ENCODE peak calls at places on chromosomes 11 and 22, in six cellular contexts. A is AG10803, P is mesothelial cell of epicardium, F is HCT116, N is colonic mucosa, Q is left ventricle myocardium inferior. M is an unnamed sample.

GRCh38 chr11:3037041-3037944 is 19.9 kb downstream of the CARS1 start:
- DNase-seq in P (peak; percentile 61), N (peak; percentile 85), F (peak; percentile 31), A (peak; percentile 68), Q (peak; percentile 80), M (peak; percentile 70)

GRCh38 chr22:28283025-28283654 is 364.1 kb upstream of the PITPNB start:
- DNase-seq in F (no peak), Q (no peak), P (no peak), A (peak; percentile 25), N (no peak), M (no peak)

GRCh38 chr11:72381584-72382090 is 52.7 kb downstream of the CLPB start:
- DNase-seq in N (no peak), A (no peak), Q (no peak), F (no peak), P (no peak), M (no peak)

GRCh38 chr11:119093951-119094815 is 7.5 kb downstream of the DPAGT1 start:
- DNase-seq in Q (no peak), A (peak; percentile 51), F (no peak), P (no peak), N (peak; percentile 45), M (peak; percentile 56)

GRCh38 chr11:119571311-119571710 is 148.3 kb upstream of the THY1 start:
- DNase-seq in P (no peak), N (no peak), F (no peak), Q (no peak), A (no peak), M (no peak)

GRCh38 chr11:123122852-123123251 is 60.9 kb upstream of the HSPA8 start:
- DNase-seq in A (no peak), F (no peak), N (no peak), Q (no peak), P (no peak), M (no peak)

GRCh38 chr11:89235121-89235520 is 57.4 kb downstream of the TYR start:
- DNase-seq in N (no peak), P (no peak), F (no peak), Q (no peak), A (no peak), M (no peak)

GRCh38 chr22:44182591-44183588 is 2.2 kb downstream of the PARVG start:
- DNase-seq in P (no peak), F (no peak), Q (peak; percentile 48), A (no peak), N (peak; percentile 45), M (peak; percentile 78)

GRCh38 chr11:32379714-32380113 is 55.6 kb downstream of the WT1 start:
- DNase-seq in Q (no peak), F (no peak), N (no peak), P (no peak), A (no peak), M (no peak)

GRCh38 chr11:32374261-32374711 is 61.1 kb downstream of the WT1 start:
- DNase-seq in Q (no peak), F (peak; percentile 19), A (peak; percentile 28), N (peak; percentile 64), P (no peak), M (peak; percentile 71)
- TF ChIP-seq CTCF in Q (peak; percentile 61), F (peak; percentile 84), A (peak; percentile 72), N (peak; percentile 28), P (no peak), M (peak; percentile 75)

DNA sequence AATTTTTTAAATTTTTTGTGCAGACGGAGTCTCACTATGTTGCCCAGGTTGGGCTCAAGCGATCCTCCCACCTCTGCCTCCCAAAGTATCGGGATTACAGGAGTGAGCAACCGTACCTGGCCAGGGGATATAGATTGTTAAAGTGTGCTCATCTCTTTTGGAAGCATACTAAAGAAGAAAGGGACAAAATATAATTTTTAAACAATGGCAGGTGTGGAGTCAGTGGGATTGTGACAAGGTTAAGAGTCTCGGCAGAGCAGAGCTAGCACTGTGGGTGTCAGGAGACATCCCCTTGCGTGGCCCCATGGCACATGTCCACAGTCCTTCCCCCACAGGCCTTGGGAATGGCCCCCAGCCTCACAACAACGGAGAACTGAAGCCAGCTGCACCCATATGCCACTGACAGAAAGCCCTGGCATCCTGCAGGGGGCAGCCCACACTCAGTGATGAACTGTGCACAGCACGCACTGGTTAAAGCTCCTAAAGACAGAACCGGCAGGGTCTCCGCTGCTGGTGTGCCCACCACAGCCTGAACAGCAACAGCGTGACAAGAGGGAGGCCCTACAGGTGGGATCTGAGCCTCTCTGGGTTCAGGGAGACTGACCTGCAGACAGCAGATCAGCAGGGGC is 29.9 kb downstream of the SERPIND1 start:
- DNase-seq in P (no peak), A (peak; percentile 16), F (peak; percentile 3), Q (no peak), N (peak; percentile 36), M (peak; percentile 67)
- TF ChIP-seq CTCF in P (no peak), A (peak; percentile 49), F (peak; percentile 71), Q (peak; percentile 46), N (peak; percentile 29), M (peak; percentile 50)

GRCh38 chr22:19035474-19036228 is 86.6 kb downstream of the DGCR2 start:
- DNase-seq in P (no peak), Q (no peak), A (no peak), F (no peak), N (no peak), M (no peak)
- TF ChIP-seq CTCF in P (no peak), Q (no peak), A (peak; percentile 13), F (no peak), N (no peak), M (no peak)

GRCh38 chr11:35486446-35486845 is 39.0 kb downstream of the PAMR1 start:
- DNase-seq in P (no peak), F (peak; percentile 13), N (no peak), A (no peak), Q (no peak), M (no peak)
- TF ChIP-seq CTCF in P (peak; percentile 23), F (peak; percentile 38), N (no peak), A (no peak), Q (no peak), M (no peak)

DNA sequence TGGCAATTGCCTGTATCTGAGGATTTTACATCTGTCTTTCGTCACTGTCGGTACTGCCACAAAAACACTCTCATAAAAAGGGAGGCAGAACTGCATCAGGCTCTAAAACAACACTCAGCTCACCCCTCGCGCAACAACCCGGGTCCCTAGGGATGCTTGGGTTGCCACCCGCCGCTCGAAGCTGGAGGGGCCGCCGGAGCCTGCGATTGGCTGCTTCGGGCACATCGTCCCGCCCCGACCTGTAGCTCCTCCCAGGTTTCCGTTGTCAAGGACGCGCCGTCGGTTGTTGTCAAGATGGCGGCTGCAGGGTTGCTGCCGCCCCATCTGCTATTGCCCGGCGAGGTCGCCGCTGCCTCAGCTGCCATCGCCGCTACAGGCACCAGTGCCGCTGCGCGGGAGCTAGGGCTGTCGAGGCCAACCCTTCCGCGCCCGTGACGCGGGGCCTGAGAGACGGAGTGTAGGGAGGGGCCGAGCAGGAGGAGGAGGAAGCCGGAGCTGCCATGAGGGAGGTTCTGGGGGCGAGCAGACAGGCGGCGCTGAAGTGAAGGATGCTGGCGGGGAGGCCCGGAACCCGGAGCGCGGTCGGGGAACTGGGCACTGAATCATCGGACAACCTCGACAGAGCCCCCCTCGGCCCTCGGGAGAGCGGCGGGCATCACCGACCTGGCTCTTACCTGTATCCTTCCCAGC is at the start of gene CEP126:
- DNase-seq in P (peak; percentile 83), Q (peak; percentile 94), A (peak; percentile 95), F (peak; percentile 81), N (peak; percentile 95), M (peak; percentile 96)
- TF ChIP-seq CTCF in P (no peak), Q (peak; percentile 58), A (peak; percentile 45), F (no peak), N (peak; percentile 26), M (peak; percentile 17)

GRCh38 chr22:32204856-32205722 is at the start of gene RFPL2:
- DNase-seq in A (peak; percentile 1), N (no peak), Q (no peak), P (no peak), F (peak; percentile 66), M (peak; percentile 22)
- TF ChIP-seq CTCF in A (no peak), N (no peak), Q (no peak), P (no peak), F (peak; percentile 18), M (no peak)